ENCODE peak calls at places on chromosomes 13 and 19, in six cellular contexts. T, C, B, K, G and S are unnamed samples.

GRCh38 chr13:111973186-111974064 is 93.5 kb upstream of the SOX1 start:
- DNase-seq in T (no peak), C (no peak), B (no peak), K (no peak), G (no peak), S (no peak)

GRCh38 chr13:53141336-53141735 is 112.7 kb downstream of the OLFM4 start:
- DNase-seq in T (no peak), C (no peak), B (no peak), K (no peak), G (no peak), S (no peak)

GRCh38 chr19:54114340-54114826 is 1.1 kb downstream of the TFPT start:
- DNase-seq in T (peak), C (no peak), B (peak), K (peak), G (peak), S (no peak)

GRCh38 chr19:2616741-2617392 is 85.6 kb downstream of the GNG7 start:
- DNase-seq in T (peak), C (no peak), B (no peak), K (peak), G (peak), S (no peak)

GRCh38 chr13:41244555-41244954 is 18.8 kb downstream of the MTRF1 start:
- DNase-seq in T (no peak), C (no peak), B (no peak), K (no peak), G (no peak), S (no peak)

GRCh38 chr19:6610934-6611370 is 20.0 kb upstream of the CD70 start:
- DNase-seq in T (no peak), C (no peak), B (no peak), K (no peak), G (no peak), S (no peak)

GRCh38 chr19:18150776-18151624 is 2.0 kb upstream of the PIK3R2 start:
- DNase-seq in T (no peak), C (no peak), B (no peak), K (no peak), G (no peak), S (no peak)

GRCh38 chr19:9010693-9011092 is 484 bp upstream of the MUC16 start:
- DNase-seq in T (no peak), C (no peak), B (no peak), K (no peak), G (no peak), S (no peak)

GRCh38 chr13:30898721-30899188 is 7.3 kb upstream of the MEDAG start:
- DNase-seq in T (no peak), C (no peak), B (no peak), K (no peak), G (no peak), S (no peak)

GRCh38 chr19:3942790-3943409 is 10.0 kb downstream of the NMRK2 start:
- DNase-seq in T (no peak), C (no peak), B (no peak), K (no peak), G (no peak), S (no peak)

GRCh38 chr19:4152241-4152998 is 1.0 kb upstream of the CREB3L3 start:
- DNase-seq in T (no peak), C (no peak), B (no peak), K (no peak), G (no peak), S (no peak)

GRCh38 chr19:47026156-47026555 is 6.5 kb downstream of the NPAS1 start:
- DNase-seq in T (no peak), C (no peak), B (no peak), K (no peak), G (no peak), S (no peak)

GRCh38 chr13:26017932-26018690 is 33.7 kb downstream of the SHISA2 start:
- DNase-seq in T (no peak), C (no peak), B (no peak), K (no peak), G (no peak), S (no peak)

GRCh38 chr19:35549879-35550523 is 4.6 kb downstream of the TMEM147 start:
- DNase-seq in T (no peak), C (no peak), B (no peak), K (no peak), G (no peak), S (no peak)

GRCh38 chr19:14383556-14383897 is 2.3 kb downstream of the ADGRE5 start:
- DNase-seq in T (no peak), C (no peak), B (no peak), K (no peak), G (no peak), S (no peak)

GRCh38 chr19:50902640-50903039 is 8.6 kb downstream of the KLK4 start:
- DNase-seq in T (no peak), C (no peak), B (no peak), K (no peak), G (no peak), S (no peak)

GRCh38 chr13:36275190-36276002 is 22.2 kb downstream of the CCDC169 start:
- DNase-seq in T (no peak), C (peak), B (peak), K (no peak), G (no peak), S (no peak)

GRCh38 chr13:57724486-57725272 is 93.1 kb downstream of the PCDH17 start:
- DNase-seq in T (no peak), C (no peak), B (no peak), K (no peak), G (no peak), S (no peak)

GRCh38 chr19:58372311-58373133 is 8.3 kb downstream of the ZNF837 start:
- DNase-seq in T (no peak), C (no peak), B (no peak), K (no peak), G (no peak), S (no peak)

GRCh38 chr19:55492362-55492944 is 4.2 kb downstream of the SSC5D start:
- DNase-seq in T (no peak), C (no peak), B (peak), K (no peak), G (no peak), S (no peak)

GRCh38 chr13:74452176-74452575 is 318.0 kb upstream of the KLF12 start:
- DNase-seq in T (no peak), C (no peak), B (no peak), K (no peak), G (no peak), S (no peak)

GRCh38 chr19:38114651-38115050 is 109.4 kb downstream of the DPF1 start:
- DNase-seq in T (no peak), C (no peak), B (no peak), K (no peak), G (no peak), S (no peak)

GRCh38 chr19:36876993-36877938 is 26.6 kb downstream of the ZNF345 start:
- DNase-seq in T (no peak), C (no peak), B (no peak), K (no peak), G (no peak), S (no peak)

GRCh38 chr19:55433292-55433691 is 9.8 kb downstream of the SHISA7 start:
- DNase-seq in T (no peak), C (no peak), B (no peak), K (no peak), G (no peak), S (no peak)

GRCh38 chr19:13781547-13781946 is 7.3 kb downstream of the C19orf53 start:
- DNase-seq in T (peak), C (peak), B (peak), K (peak), G (no peak), S (no peak)

GRCh38 chr13:25874907-25875306 is 176.9 kb downstream of the SHISA2 start:
- DNase-seq in T (peak), C (no peak), B (no peak), K (no peak), G (peak), S (no peak)

GRCh38 chr19:57249329-57249728 is 8.9 kb downstream of the ZNF805 start:
- DNase-seq in T (no peak), C (no peak), B (no peak), K (no peak), G (no peak), S (no peak)

GRCh38 chr13:103236213-103236612 is 170.0 kb upstream of the SLC10A2 start:
- DNase-seq in T (no peak), C (no peak), B (no peak), K (no peak), G (no peak), S (no peak)

GRCh38 chr13:28392428-28392827 is 102.5 kb downstream of the FLT1 start:
- DNase-seq in T (no peak), C (no peak), B (no peak), K (no peak), G (no peak), S (no peak)

GRCh38 chr19:3620145-3620816 is 6.3 kb downstream of the CACTIN start:
- DNase-seq in T (no peak), C (no peak), B (no peak), K (no peak), G (no peak), S (no peak)

GRCh38 chr19:13054605-13055212 is 47.9 kb downstream of the LYL1 start:
- DNase-seq in T (no peak), C (no peak), B (no peak), K (no peak), G (no peak), S (no peak)

GRCh38 chr19:10420444-10421239 is at the start of gene PDE4A:
- DNase-seq in T (no peak), C (no peak), B (no peak), K (no peak), G (peak), S (no peak)